ENCODE peak calls at places on chromosomes 6 and 20, in eight cellular contexts. Z is left ventricle myocardium inferior, Q is transverse colon, C is IMR-90, Y is HCT116, J is stomach, E is psoas muscle, U is AG10803. M is an unnamed sample.

GRCh38 chr6:56977192-56977591 is 22.3 kb downstream of the BEND6 start:
- DNase-seq in Z (no peak), Q (no peak), C (no peak), Y (no peak), J (no peak), E (no peak), U (no peak), M (no peak)

GRCh38 chr6:20919677-20920385 is 385.6 kb downstream of the CDKAL1 start:
- DNase-seq in Z (no peak), Q (no peak), C (peak), Y (no peak), J (no peak), E (no peak), U (peak), M (no peak)

GRCh38 chr20:36273414-36274247 is 32.5 kb upstream of the DLGAP4 start:
- DNase-seq in Z (no peak), Q (no peak), C (peak), Y (peak), J (no peak), E (peak), U (peak), M (peak)

GRCh38 chr6:25309886-25310285 is 30.7 kb downstream of the CARMIL1 start:
- DNase-seq in Z (no peak), Q (no peak), C (no peak), Y (no peak), J (no peak), E (no peak), U (peak), M (no peak)

GRCh38 chr20:2794202-2794748 is 6.2 kb downstream of the CPXM1 start:
- DNase-seq in Z (no peak), Q (no peak), C (no peak), Y (no peak), J (no peak), E (no peak), U (no peak), M (no peak)

GRCh38 chr20:41734506-41734945 is 116.3 kb upstream of the CHD6 start:
- DNase-seq in Z (no peak), Q (peak), C (peak), Y (peak), J (peak), E (no peak), U (peak), M (peak)

GRCh38 chr6:33826537-33826936 is 22.7 kb upstream of the MLN start:
- DNase-seq in Z (no peak), Q (no peak), C (no peak), Y (no peak), J (peak), E (no peak), U (no peak), M (no peak)

GRCh38 chr6:128731249-128732165 is 151.4 kb upstream of the LAMA2 start:
- DNase-seq in Z (no peak), Q (no peak), C (peak), Y (peak), J (no peak), E (no peak), U (peak), M (peak)

GRCh38 chr6:121503633-121504032 is 68.2 kb downstream of the GJA1 start:
- DNase-seq in Z (no peak), Q (no peak), C (peak), Y (no peak), J (no peak), E (no peak), U (no peak), M (no peak)

GRCh38 chr6:45327956-45328522 is at the start of gene RUNX2:
- DNase-seq in Z (no peak), Q (no peak), C (peak), Y (no peak), J (no peak), E (no peak), U (peak), M (peak)

DNA sequence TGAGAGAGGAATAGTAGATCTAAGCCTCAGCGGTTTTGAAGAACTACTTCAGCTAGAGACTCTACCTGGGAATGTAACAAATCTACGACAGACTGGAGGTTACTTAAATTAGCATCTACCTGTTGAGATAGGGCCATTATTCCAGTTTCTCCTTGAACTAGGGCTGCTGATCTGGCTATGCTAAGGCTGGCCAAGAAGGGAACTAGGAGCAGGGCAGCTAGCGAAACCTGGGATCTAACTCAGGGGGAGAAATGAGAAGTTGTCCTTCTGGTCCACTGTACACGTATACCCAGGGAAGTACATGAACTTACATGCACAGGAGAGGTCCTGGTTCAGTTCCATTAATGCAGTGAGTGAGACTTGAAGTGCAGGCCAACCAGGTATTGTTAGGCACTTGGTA is 156.7 kb downstream of the TRIM27 start:
- DNase-seq in Z (no peak), Q (no peak), C (no peak), Y (no peak), J (no peak), E (no peak), U (no peak), M (no peak)
- H3K4me3 ChIP-seq in Z (no peak), Q (no peak), C (no peak), Y (no peak), J (no peak), E (no peak), U (no peak), M (no peak)

GRCh38 chr20:59082077-59082740 is 39.6 kb upstream of the PRELID3B start:
- DNase-seq in Z (no peak), Q (no peak), C (peak), Y (peak), J (no peak), E (no peak), U (peak), M (no peak)
- TF ChIP-seq CTCF in Z (peak), Q (peak), C (no peak), Y (peak), J (no peak), E (peak), U (no peak), M (peak)

GRCh38 chr6:158059108-158059507 is 77.4 kb downstream of the SYNJ2 start:
- DNase-seq in Z (peak), Q (no peak), C (no peak), Y (no peak), J (no peak), E (no peak), U (no peak), M (no peak)

GRCh38 chr6:158061709-158062461 is 80.2 kb downstream of the SYNJ2 start:
- DNase-seq in Z (peak), Q (no peak), C (no peak), Y (no peak), J (no peak), E (no peak), U (no peak), M (no peak)

GRCh38 chr6:158061361-158061708 is 79.7 kb downstream of the SYNJ2 start:
- DNase-seq in Z (no peak), Q (no peak), C (no peak), Y (no peak), J (no peak), E (no peak), U (no peak), M (no peak)

GRCh38 chr6:158058156-158058723 is 76.6 kb downstream of the SYNJ2 start:
- DNase-seq in Z (peak), Q (no peak), C (no peak), Y (no peak), J (no peak), E (no peak), U (peak), M (peak)

GRCh38 chr6:158060447-158061360 is 79.0 kb downstream of the SYNJ2 start:
- DNase-seq in Z (peak), Q (peak), C (peak), Y (no peak), J (peak), E (peak), U (peak), M (peak)
- H3K4me3 ChIP-seq in Z (peak), Q (no peak), C (no peak), Y (peak), J (no peak), E (no peak), U (no peak), M (no peak)

DNA sequence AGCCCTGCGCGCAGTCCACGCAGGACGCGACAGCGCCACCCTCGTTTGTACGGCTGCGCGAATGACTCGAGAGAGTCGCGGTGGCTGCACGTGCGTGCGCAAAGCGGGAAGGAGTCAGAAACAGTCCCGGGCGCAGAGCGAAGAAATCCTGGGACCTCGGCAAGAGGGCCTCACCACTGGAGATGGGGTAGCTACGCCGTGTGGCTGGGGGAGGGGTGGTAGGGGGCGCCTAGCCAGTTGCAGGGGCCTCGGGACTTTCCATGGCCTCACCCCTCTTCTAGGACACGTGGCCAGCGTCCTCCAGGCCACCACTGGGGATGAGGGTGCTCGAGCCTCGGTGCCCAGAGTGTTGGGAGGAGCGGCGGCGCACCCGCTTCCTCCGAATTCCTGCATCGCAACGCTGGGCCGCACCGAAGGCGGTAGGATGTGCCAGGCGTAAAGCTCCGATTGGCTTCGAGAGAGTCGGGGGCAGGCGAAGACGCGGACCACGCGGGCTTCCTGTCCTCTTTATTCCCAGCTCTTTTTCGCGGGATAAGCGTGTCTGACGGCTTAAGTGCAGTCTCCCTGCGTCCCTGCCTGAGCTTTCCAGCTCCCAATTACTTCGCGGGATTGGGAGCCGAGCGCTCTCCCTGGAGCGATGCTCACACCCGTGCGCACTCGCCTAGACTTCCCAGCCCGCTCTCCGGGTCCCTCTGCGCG is 38.7 kb downstream of the NCR2 start:
- DNase-seq in Z (no peak), Q (no peak), C (no peak), Y (no peak), J (no peak), E (no peak), U (no peak), M (no peak)
- TF ChIP-seq CTCF in Z (no peak), Q (no peak), C (no peak), Y (no peak), J (no peak), E (no peak), U (no peak), M (no peak)

DNA sequence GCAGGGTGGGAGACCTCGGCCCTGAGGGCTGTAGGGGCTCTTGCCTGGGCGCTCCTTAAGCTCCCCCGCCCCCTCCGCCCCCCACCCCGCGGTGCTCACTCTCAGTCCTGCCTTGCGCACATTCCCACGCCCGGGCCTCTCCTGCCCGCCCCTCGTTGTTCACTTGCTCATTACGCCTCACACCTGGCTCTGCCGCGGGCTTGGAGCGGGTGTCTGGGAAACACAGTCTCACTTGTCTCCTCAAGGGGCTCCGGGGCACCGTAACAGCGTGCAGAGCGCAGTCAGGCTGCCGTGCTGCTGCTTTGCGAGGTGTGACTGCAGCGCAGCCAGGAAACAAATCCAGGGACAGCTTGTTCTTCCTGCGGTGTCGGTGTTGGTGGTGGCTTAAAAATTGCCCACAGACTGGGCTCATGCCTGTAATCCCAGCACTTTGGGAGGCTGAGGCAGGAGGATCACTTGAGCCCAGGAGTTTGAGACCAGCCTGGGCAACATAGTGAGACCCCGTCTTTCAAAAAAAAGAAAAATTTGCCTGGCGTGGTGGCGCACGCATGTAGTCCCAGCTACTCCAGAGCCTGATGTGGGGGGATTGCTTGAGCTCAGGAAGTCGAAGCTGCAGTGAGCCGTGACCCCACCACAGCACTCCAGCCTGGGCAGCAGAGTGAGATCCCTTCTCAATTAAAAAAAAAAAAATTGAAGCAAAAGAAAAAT is 4.6 kb downstream of the NPBWR2 start:
- DNase-seq in Z (peak), Q (no peak), C (no peak), Y (no peak), J (no peak), E (peak), U (no peak), M (no peak)
- H3K4me3 ChIP-seq in Z (peak), Q (no peak), C (no peak), Y (peak), J (peak), E (peak), U (no peak), M (no peak)

M was measured in fibroblast of villous mesenchyme.